ENCODE peak calls at places on chromosomes 16 and 17, in ten cellular contexts. One of them, this sample, is unnamed.

GRCh38 chr16:70697601-70698170 is 11.8 kb upstream of the MTSS2 start:
- DNase-seq in GM13977: no peak
- DNase-seq in GM23248: peak; percentile 52
- DNase-seq in ureter: no peak
- DNase-seq in erythroblast: no peak
- DNase-seq in activated naive CD8-positive, alpha-beta T cell treated with anti-CD3 and anti-CD28 coated beads, Interleukin-2, amount 50 U/mL, for 24 hours: no peak
- DNase-seq in Calu3: no peak
- DNase-seq in RWPE1: no peak
- DNase-seq in Caco-2: no peak
- DNase-seq in aorta: no peak
- DNase-seq in this sample: no peak

GRCh38 chr17:28426081-28426519 is 20.1 kb upstream of the SLC46A1 start:
- DNase-seq in GM13977: no peak
- DNase-seq in GM23248: peak; percentile 34
- DNase-seq in ureter: no peak
- DNase-seq in erythroblast: peak; percentile 21
- DNase-seq in activated naive CD8-positive, alpha-beta T cell treated with anti-CD3 and anti-CD28 coated beads, Interleukin-2, amount 50 U/mL, for 24 hours: no peak
- DNase-seq in Calu3: peak; percentile 56
- DNase-seq in RWPE1: no peak
- DNase-seq in Caco-2: peak; percentile 69
- DNase-seq in aorta: no peak
- DNase-seq in this sample: peak; percentile 19

GRCh38 chr17:55644346-55644745 is 78.3 kb downstream of the TMEM100 start:
- DNase-seq in GM13977: no peak
- DNase-seq in GM23248: no peak
- DNase-seq in ureter: no peak
- DNase-seq in erythroblast: no peak
- DNase-seq in activated naive CD8-positive, alpha-beta T cell treated with anti-CD3 and anti-CD28 coated beads, Interleukin-2, amount 50 U/mL, for 24 hours: no peak
- DNase-seq in Calu3: no peak
- DNase-seq in RWPE1: no peak
- DNase-seq in Caco-2: no peak
- DNase-seq in aorta: no peak
- DNase-seq in this sample: no peak

GRCh38 chr16:64627781-64628180 is 494.1 kb downstream of the CDH11 start:
- DNase-seq in GM13977: no peak
- DNase-seq in GM23248: no peak
- DNase-seq in ureter: no peak
- DNase-seq in erythroblast: no peak
- DNase-seq in activated naive CD8-positive, alpha-beta T cell treated with anti-CD3 and anti-CD28 coated beads, Interleukin-2, amount 50 U/mL, for 24 hours: no peak
- DNase-seq in Calu3: no peak
- DNase-seq in RWPE1: no peak
- DNase-seq in Caco-2: no peak
- DNase-seq in aorta: peak; percentile 69
- DNase-seq in this sample: no peak

GRCh38 chr16:79563919-79564318 is 36.6 kb downstream of the MAF start:
- DNase-seq in GM13977: no peak
- DNase-seq in GM23248: no peak
- DNase-seq in ureter: no peak
- DNase-seq in erythroblast: no peak
- DNase-seq in activated naive CD8-positive, alpha-beta T cell treated with anti-CD3 and anti-CD28 coated beads, Interleukin-2, amount 50 U/mL, for 24 hours: no peak
- DNase-seq in Calu3: no peak
- DNase-seq in RWPE1: no peak
- DNase-seq in Caco-2: no peak
- DNase-seq in aorta: no peak
- DNase-seq in this sample: no peak

GRCh38 chr16:75086281-75086680 is 30.3 kb downstream of the LDHD start:
- DNase-seq in GM13977: no peak
- DNase-seq in GM23248: peak; percentile 54
- DNase-seq in ureter: no peak
- DNase-seq in erythroblast: no peak
- DNase-seq in activated naive CD8-positive, alpha-beta T cell treated with anti-CD3 and anti-CD28 coated beads, Interleukin-2, amount 50 U/mL, for 24 hours: no peak
- DNase-seq in Calu3: no peak
- DNase-seq in RWPE1: no peak
- DNase-seq in Caco-2: no peak
- DNase-seq in aorta: no peak
- DNase-seq in this sample: no peak

GRCh38 chr17:83125515-83126274 is 46.3 kb downstream of the METRNL start:
- DNase-seq in GM13977: no peak
- DNase-seq in GM23248: peak; percentile 79
- DNase-seq in ureter: no peak
- DNase-seq in erythroblast: no peak
- DNase-seq in activated naive CD8-positive, alpha-beta T cell treated with anti-CD3 and anti-CD28 coated beads, Interleukin-2, amount 50 U/mL, for 24 hours: no peak
- DNase-seq in Calu3: no peak
- DNase-seq in RWPE1: peak; percentile 21
- DNase-seq in Caco-2: no peak
- DNase-seq in aorta: peak; percentile 76
- DNase-seq in this sample: no peak

GRCh38 chr16:84501077-84501735 is 3.3 kb downstream of the MEAK7 start:
- DNase-seq in GM13977: no peak
- DNase-seq in GM23248: peak; percentile 84
- DNase-seq in ureter: peak; percentile 87
- DNase-seq in erythroblast: no peak
- DNase-seq in activated naive CD8-positive, alpha-beta T cell treated with anti-CD3 and anti-CD28 coated beads, Interleukin-2, amount 50 U/mL, for 24 hours: no peak
- DNase-seq in Calu3: peak; percentile 63
- DNase-seq in RWPE1: peak; percentile 93
- DNase-seq in Caco-2: peak; percentile 73
- DNase-seq in aorta: no peak
- DNase-seq in this sample: peak; percentile 94

GRCh38 chr17:81536299-81537290 is 8.4 kb downstream of the FSCN2 start:
- DNase-seq in GM13977: no peak
- DNase-seq in GM23248: peak; percentile 47
- DNase-seq in ureter: no peak
- DNase-seq in erythroblast: peak; percentile 63
- DNase-seq in activated naive CD8-positive, alpha-beta T cell treated with anti-CD3 and anti-CD28 coated beads, Interleukin-2, amount 50 U/mL, for 24 hours: no peak
- DNase-seq in Calu3: peak; percentile 44
- DNase-seq in RWPE1: no peak
- DNase-seq in Caco-2: no peak
- DNase-seq in aorta: no peak
- DNase-seq in this sample: peak; percentile 36

GRCh38 chr16:86045601-86045971 is 146.6 kb downstream of the IRF8 start:
- DNase-seq in GM13977: no peak
- DNase-seq in GM23248: no peak
- DNase-seq in ureter: no peak
- DNase-seq in erythroblast: no peak
- DNase-seq in activated naive CD8-positive, alpha-beta T cell treated with anti-CD3 and anti-CD28 coated beads, Interleukin-2, amount 50 U/mL, for 24 hours: no peak
- DNase-seq in Calu3: no peak
- DNase-seq in RWPE1: no peak
- DNase-seq in Caco-2: peak; percentile 56
- DNase-seq in aorta: no peak
- DNase-seq in this sample: no peak

GRCh38 chr16:67151431-67152097 is 766 bp upstream of the B3GNT9 start:
- DNase-seq in GM13977: peak; percentile 36
- DNase-seq in GM23248: peak; percentile 37
- DNase-seq in ureter: no peak
- DNase-seq in erythroblast: no peak
- DNase-seq in activated naive CD8-positive, alpha-beta T cell treated with anti-CD3 and anti-CD28 coated beads, Interleukin-2, amount 50 U/mL, for 24 hours: peak; percentile 7
- DNase-seq in Calu3: no peak
- DNase-seq in RWPE1: no peak
- DNase-seq in Caco-2: no peak
- DNase-seq in aorta: no peak
- DNase-seq in this sample: no peak

GRCh38 chr16:10172848-10173655 is 9.2 kb downstream of the GRIN2A start:
- DNase-seq in GM13977: no peak
- DNase-seq in GM23248: peak; percentile 22
- DNase-seq in ureter: no peak
- DNase-seq in erythroblast: no peak
- DNase-seq in activated naive CD8-positive, alpha-beta T cell treated with anti-CD3 and anti-CD28 coated beads, Interleukin-2, amount 50 U/mL, for 24 hours: no peak
- DNase-seq in Calu3: no peak
- DNase-seq in RWPE1: peak; percentile 34
- DNase-seq in Caco-2: no peak
- DNase-seq in aorta: no peak
- DNase-seq in this sample: no peak

GRCh38 chr16:85484337-85485295 is 128.5 kb upstream of the GSE1 start:
- DNase-seq in GM13977: no peak
- DNase-seq in GM23248: no peak
- DNase-seq in ureter: no peak
- DNase-seq in erythroblast: no peak
- DNase-seq in activated naive CD8-positive, alpha-beta T cell treated with anti-CD3 and anti-CD28 coated beads, Interleukin-2, amount 50 U/mL, for 24 hours: no peak
- DNase-seq in Calu3: no peak
- DNase-seq in RWPE1: no peak
- DNase-seq in Caco-2: no peak
- DNase-seq in aorta: no peak
- DNase-seq in this sample: no peak

GRCh38 chr17:62723842-62724241 is 84.3 kb downstream of the MARCHF10 start:
- DNase-seq in GM13977: no peak
- DNase-seq in GM23248: peak; percentile 37
- DNase-seq in ureter: no peak
- DNase-seq in erythroblast: no peak
- DNase-seq in activated naive CD8-positive, alpha-beta T cell treated with anti-CD3 and anti-CD28 coated beads, Interleukin-2, amount 50 U/mL, for 24 hours: no peak
- DNase-seq in Calu3: no peak
- DNase-seq in RWPE1: no peak
- DNase-seq in Caco-2: no peak
- DNase-seq in aorta: no peak
- DNase-seq in this sample: no peak

GRCh38 chr17:14143678-14144077 is 74.4 kb downstream of the COX10 start:
- DNase-seq in GM13977: no peak
- DNase-seq in GM23248: peak; percentile 32
- DNase-seq in ureter: no peak
- DNase-seq in erythroblast: no peak
- DNase-seq in activated naive CD8-positive, alpha-beta T cell treated with anti-CD3 and anti-CD28 coated beads, Interleukin-2, amount 50 U/mL, for 24 hours: no peak
- DNase-seq in Calu3: peak; percentile 54
- DNase-seq in RWPE1: no peak
- DNase-seq in Caco-2: no peak
- DNase-seq in aorta: no peak
- DNase-seq in this sample: peak; percentile 52

GRCh38 chr17:34725008-34725407 is 145.6 kb downstream of the TMEM132E start:
- DNase-seq in GM13977: no peak
- DNase-seq in GM23248: no peak
- DNase-seq in ureter: no peak
- DNase-seq in erythroblast: no peak
- DNase-seq in activated naive CD8-positive, alpha-beta T cell treated with anti-CD3 and anti-CD28 coated beads, Interleukin-2, amount 50 U/mL, for 24 hours: no peak
- DNase-seq in Calu3: peak; percentile 77
- DNase-seq in RWPE1: no peak
- DNase-seq in Caco-2: no peak
- DNase-seq in aorta: no peak
- DNase-seq in this sample: no peak

This sample was measured in epithelial cell of esophagus.